ENCODE peak calls at places on chromosome 6, in five cellular contexts. O is fibroblast of the aortic adventitia, N is esophagus squamous epithelium, D is cardiac fibroblast, E is heart left ventricle. C is an unnamed sample.

GRCh38 chr6:143164565-143165105 is 103.9 kb downstream of the AIG1 start:
- DNase-seq in D (no peak), N (no peak), O (no peak), E (no peak), C (no peak)

GRCh38 chr6:109388265-109388664 is 6.0 kb upstream of the CD164 start:
- DNase-seq in N (no peak), E (no peak), O (no peak), D (no peak), C (no peak)

GRCh38 chr6:116251568-116252384 is 2.1 kb downstream of the TSPYL4 start:
- DNase-seq in E (peak), O (peak), N (no peak), D (peak), C (no peak)

GRCh38 chr6:31739639-31740396 is at the start of gene MSH5:
- DNase-seq in N (peak), D (peak), O (peak), E (peak), C (peak)

GRCh38 chr6:142569676-142570075 is 267.9 kb downstream of the ADGRG6 start:
- DNase-seq in D (peak), E (no peak), N (no peak), O (peak), C (no peak)

GRCh38 chr6:11616200-11616611 is 78.7 kb downstream of the TMEM170B start:
- DNase-seq in D (peak), O (peak), N (no peak), E (peak), C (no peak)

GRCh38 chr6:3022765-3023662 is 23.3 kb downstream of the NQO2 start:
- DNase-seq in O (peak), N (no peak), E (peak), D (peak), C (no peak)

GRCh38 chr6:14458669-14459266 is 341.2 kb downstream of the CD83 start:
- DNase-seq in D (peak), E (no peak), N (no peak), O (peak), C (no peak)

GRCh38 chr6:36545767-36546663 is 1.3 kb downstream of the STK38 start:
- DNase-seq in D (peak), O (peak), E (no peak), N (no peak), C (no peak)

GRCh38 chr6:38143191-38144154 is 323.9 kb downstream of the ZFAND3 start:
- DNase-seq in E (no peak), D (no peak), N (no peak), O (no peak), C (no peak)

GRCh38 chr6:79233611-79234149 is 802 bp downstream of the HMGN3 start:
- DNase-seq in E (peak), D (peak), O (peak), N (peak), C (peak)
- TF ChIP-seq CTCF in E (peak), D (peak), O (peak), N (peak), C (peak)

DNA sequence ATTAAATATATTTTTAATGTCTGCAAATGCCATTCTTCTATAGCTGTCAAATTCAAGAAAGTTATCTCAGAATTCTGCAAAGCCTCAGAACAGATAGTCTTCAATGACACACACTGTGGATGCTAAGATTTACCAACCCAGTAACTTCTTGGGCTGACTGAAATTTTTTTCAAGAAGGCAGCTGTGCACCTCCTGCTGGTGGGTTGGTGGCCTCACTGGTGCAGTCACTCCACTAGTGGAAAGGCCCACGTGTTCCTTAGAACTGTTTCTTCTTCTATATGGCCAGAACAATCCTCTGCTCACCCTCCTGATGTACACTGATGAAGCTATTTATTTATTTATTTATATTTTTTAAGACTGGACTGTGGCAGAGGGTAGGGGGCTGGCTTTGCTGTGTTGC is 28.1 kb upstream of the MTCL3 start:
- DNase-seq in N (no peak), O (no peak), E (no peak), D (peak), C (no peak)
- TF ChIP-seq CTCF in N (peak), O (peak), E (no peak), D (peak), C (peak)

GRCh38 chr6:33001685-33002084 is 7.7 kb downstream of the HLA-DOA start:
- DNase-seq in O (no peak), D (no peak), E (no peak), N (no peak), C (no peak)

GRCh38 chr6:32995448-32995847 is 13.9 kb downstream of the HLA-DOA start:
- DNase-seq in E (no peak), D (no peak), O (no peak), N (no peak), C (no peak)

GRCh38 chr6:33004940-33005339 is 4.5 kb downstream of the HLA-DOA start:
- DNase-seq in D (no peak), O (no peak), N (no peak), E (no peak), C (no peak)

GRCh38 chr6:33000053-33000452 is 9.3 kb downstream of the HLA-DOA start:
- DNase-seq in E (no peak), O (no peak), D (no peak), N (no peak), C (no peak)
- TF ChIP-seq CTCF in E (peak), O (no peak), D (no peak), N (no peak), C (peak)

GRCh38 chr6:124879110-124879991 is 82.9 kb upstream of the RNF217 start:
- DNase-seq in E (no peak), O (no peak), D (no peak), N (no peak), C (no peak)

GRCh38 chr6:124882580-124883393 is 79.5 kb upstream of the RNF217 start:
- DNase-seq in E (no peak), D (peak), N (no peak), O (peak), C (no peak)

GRCh38 chr6:124885171-124885570 is 77.1 kb upstream of the RNF217 start:
- DNase-seq in E (no peak), D (peak), N (no peak), O (no peak), C (no peak)

GRCh38 chr6:124879992-124880355 is 82.3 kb upstream of the RNF217 start:
- DNase-seq in O (no peak), N (no peak), D (no peak), E (no peak), C (no peak)

DNA sequence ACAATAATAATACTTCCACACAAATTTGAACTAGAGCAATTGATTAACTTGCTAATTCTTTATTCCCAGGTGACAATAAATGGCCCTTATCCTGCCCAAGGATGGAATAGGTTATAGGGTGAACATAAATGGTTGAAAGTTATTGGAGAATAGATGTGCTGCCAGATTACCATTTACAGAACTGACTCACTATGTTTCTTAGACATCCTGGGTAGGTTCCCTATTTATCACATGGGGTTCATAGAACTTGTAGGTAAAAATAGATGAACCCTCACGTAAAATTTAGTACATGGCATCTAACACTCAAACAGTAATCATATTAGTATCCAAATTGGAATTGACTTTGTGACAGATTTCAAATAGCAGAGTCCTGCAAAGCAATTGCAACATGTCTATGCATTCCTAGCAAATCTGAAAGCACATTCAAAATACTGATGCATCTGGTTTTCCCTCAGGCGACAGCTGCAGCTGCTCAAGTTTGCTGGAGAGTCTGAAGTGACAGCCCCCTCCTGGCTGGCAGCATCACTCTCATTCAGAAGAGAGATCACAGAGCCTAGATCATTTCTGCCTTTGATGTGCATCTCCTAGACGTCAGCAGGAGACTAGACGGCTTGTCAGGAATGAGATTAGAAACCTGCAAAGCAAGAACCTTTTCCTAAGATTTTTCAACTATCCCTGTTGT is 80.2 kb upstream of the RNF217 start:
- DNase-seq in D (peak), O (peak), N (no peak), E (no peak), C (no peak)
- TF ChIP-seq CTCF in D (no peak), O (no peak), N (no peak), E (no peak), C (no peak)

GRCh38 chr6:167046861-167047495 is 47.8 kb downstream of the CEP43 start:
- DNase-seq in N (no peak), D (no peak), O (no peak), E (no peak), C (no peak)
- TF ChIP-seq CTCF in N (no peak), D (no peak), O (no peak), E (no peak), C (no peak)

GRCh38 chr6:169639653-169640278 is 62.1 kb downstream of the WDR27 start:
- DNase-seq in N (no peak), E (no peak), D (no peak), O (no peak), C (no peak)
- TF ChIP-seq CTCF in N (no peak), E (no peak), D (no peak), O (no peak), C (no peak)